ENCODE peak calls at places on chromosome 1, in seven cellular contexts. One of them, this sample, is unnamed.

GRCh38 chr1:170768929-170769328 is 105.0 kb downstream of the PRRX1 start:
- DNase-seq in neural progenitor cell: peak
- DNase-seq in IMR-90: peak
- DNase-seq in CD4-positive, alpha-beta T cell: no peak
- DNase-seq in mesenchymal stem cell: no peak
- DNase-seq in naive thymus-derived CD4-positive, alpha-beta T cell: no peak
- DNase-seq in hepatocyte: no peak
- DNase-seq in this sample: no peak

GRCh38 chr1:203858055-203858454 is 3.3 kb upstream of the SNRPE start:
- DNase-seq in neural progenitor cell: no peak
- DNase-seq in IMR-90: peak
- DNase-seq in CD4-positive, alpha-beta T cell: no peak
- DNase-seq in mesenchymal stem cell: peak
- DNase-seq in naive thymus-derived CD4-positive, alpha-beta T cell: no peak
- DNase-seq in hepatocyte: peak
- DNase-seq in this sample: peak

GRCh38 chr1:212542761-212543187 is 65.8 kb upstream of the ATF3 start:
- DNase-seq in neural progenitor cell: no peak
- DNase-seq in IMR-90: no peak
- DNase-seq in CD4-positive, alpha-beta T cell: no peak
- DNase-seq in mesenchymal stem cell: no peak
- DNase-seq in naive thymus-derived CD4-positive, alpha-beta T cell: no peak
- DNase-seq in hepatocyte: no peak
- DNase-seq in this sample: no peak

GRCh38 chr1:163119707-163120106 is 50.5 kb downstream of the RGS4 start:
- DNase-seq in neural progenitor cell: no peak
- DNase-seq in IMR-90: no peak
- DNase-seq in CD4-positive, alpha-beta T cell: no peak
- DNase-seq in mesenchymal stem cell: no peak
- DNase-seq in naive thymus-derived CD4-positive, alpha-beta T cell: no peak
- DNase-seq in hepatocyte: no peak
- DNase-seq in this sample: no peak

GRCh38 chr1:30572192-30572591 is 151.2 kb downstream of the MATN1 start:
- DNase-seq in neural progenitor cell: no peak
- DNase-seq in IMR-90: no peak
- DNase-seq in CD4-positive, alpha-beta T cell: no peak
- DNase-seq in mesenchymal stem cell: no peak
- DNase-seq in naive thymus-derived CD4-positive, alpha-beta T cell: no peak
- DNase-seq in hepatocyte: no peak
- DNase-seq in this sample: peak

GRCh38 chr1:208172389-208173140 is 71.6 kb downstream of the PLXNA2 start:
- DNase-seq in neural progenitor cell: no peak
- DNase-seq in IMR-90: peak
- DNase-seq in CD4-positive, alpha-beta T cell: no peak
- DNase-seq in mesenchymal stem cell: no peak
- DNase-seq in naive thymus-derived CD4-positive, alpha-beta T cell: no peak
- DNase-seq in hepatocyte: no peak
- DNase-seq in this sample: no peak

GRCh38 chr1:85259866-85260345 is 444 bp upstream of the C1orf52 start:
- DNase-seq in neural progenitor cell: no peak
- DNase-seq in IMR-90: peak
- DNase-seq in CD4-positive, alpha-beta T cell: no peak
- DNase-seq in mesenchymal stem cell: no peak
- DNase-seq in naive thymus-derived CD4-positive, alpha-beta T cell: no peak
- DNase-seq in hepatocyte: no peak
- DNase-seq in this sample: no peak

GRCh38 chr1:41568204-41568603 is 83.7 kb upstream of the EDN2 start:
- DNase-seq in neural progenitor cell: no peak
- DNase-seq in IMR-90: no peak
- DNase-seq in CD4-positive, alpha-beta T cell: no peak
- DNase-seq in mesenchymal stem cell: no peak
- DNase-seq in naive thymus-derived CD4-positive, alpha-beta T cell: no peak
- DNase-seq in hepatocyte: no peak
- DNase-seq in this sample: no peak

GRCh38 chr1:31919591-31919990 is 18.6 kb downstream of the PTP4A2 start:
- DNase-seq in neural progenitor cell: no peak
- DNase-seq in IMR-90: no peak
- DNase-seq in CD4-positive, alpha-beta T cell: no peak
- DNase-seq in mesenchymal stem cell: no peak
- DNase-seq in naive thymus-derived CD4-positive, alpha-beta T cell: no peak
- DNase-seq in hepatocyte: no peak
- DNase-seq in this sample: no peak

GRCh38 chr1:14120895-14121294 is 420.9 kb downstream of the PRDM2 start:
- DNase-seq in neural progenitor cell: no peak
- DNase-seq in IMR-90: no peak
- DNase-seq in CD4-positive, alpha-beta T cell: no peak
- DNase-seq in mesenchymal stem cell: no peak
- DNase-seq in naive thymus-derived CD4-positive, alpha-beta T cell: no peak
- DNase-seq in hepatocyte: no peak
- DNase-seq in this sample: peak

GRCh38 chr1:3774503-3775247 is 2.1 kb downstream of the SMIM1 start:
- DNase-seq in neural progenitor cell: no peak
- DNase-seq in IMR-90: no peak
- DNase-seq in CD4-positive, alpha-beta T cell: no peak
- DNase-seq in mesenchymal stem cell: peak
- DNase-seq in naive thymus-derived CD4-positive, alpha-beta T cell: no peak
- DNase-seq in hepatocyte: no peak
- DNase-seq in this sample: no peak

GRCh38 chr1:56922070-56922469 is 43.7 kb downstream of the C8B start:
- DNase-seq in neural progenitor cell: no peak
- DNase-seq in IMR-90: no peak
- DNase-seq in CD4-positive, alpha-beta T cell: no peak
- DNase-seq in mesenchymal stem cell: no peak
- DNase-seq in naive thymus-derived CD4-positive, alpha-beta T cell: no peak
- DNase-seq in hepatocyte: no peak
- DNase-seq in this sample: no peak

GRCh38 chr1:30695481-30695880 is 27.9 kb downstream of the MATN1 start:
- DNase-seq in neural progenitor cell: no peak
- DNase-seq in IMR-90: no peak
- DNase-seq in CD4-positive, alpha-beta T cell: no peak
- DNase-seq in mesenchymal stem cell: no peak
- DNase-seq in naive thymus-derived CD4-positive, alpha-beta T cell: no peak
- DNase-seq in hepatocyte: no peak
- DNase-seq in this sample: no peak

DNA sequence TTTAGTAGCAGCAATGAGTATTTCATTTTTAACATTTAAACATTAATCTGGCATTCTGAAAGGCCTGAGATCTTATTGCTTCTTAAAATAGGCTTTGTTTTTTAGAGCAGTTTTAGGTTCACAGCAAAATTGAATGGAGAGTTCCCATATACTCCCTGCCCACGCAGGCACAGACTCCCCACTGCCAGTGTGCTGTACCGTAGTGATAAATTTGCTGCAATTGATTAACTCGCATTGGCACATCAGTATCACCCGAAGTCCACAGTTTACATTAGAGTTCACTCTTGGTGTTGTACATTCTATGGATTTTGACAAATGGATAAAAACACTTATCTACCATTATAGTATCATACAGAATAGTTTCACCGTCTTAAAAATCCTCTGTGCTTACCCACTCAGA is 71.8 kb upstream of the ERRFI1 start:
- DNase-seq in neural progenitor cell: no peak
- DNase-seq in IMR-90: no peak
- DNase-seq in CD4-positive, alpha-beta T cell: no peak
- DNase-seq in mesenchymal stem cell: no peak
- DNase-seq in naive thymus-derived CD4-positive, alpha-beta T cell: no peak
- DNase-seq in hepatocyte: no peak
- DNase-seq in this sample: no peak
- H3K27ac ChIP-seq in neural progenitor cell: no peak
- H3K27ac ChIP-seq in IMR-90: peak
- H3K27ac ChIP-seq in CD4-positive, alpha-beta T cell: no peak
- H3K27ac ChIP-seq in mesenchymal stem cell: peak
- H3K27ac ChIP-seq in naive thymus-derived CD4-positive, alpha-beta T cell: no peak
- H3K27ac ChIP-seq in hepatocyte: peak
- H3K27ac ChIP-seq in this sample: peak

DNA sequence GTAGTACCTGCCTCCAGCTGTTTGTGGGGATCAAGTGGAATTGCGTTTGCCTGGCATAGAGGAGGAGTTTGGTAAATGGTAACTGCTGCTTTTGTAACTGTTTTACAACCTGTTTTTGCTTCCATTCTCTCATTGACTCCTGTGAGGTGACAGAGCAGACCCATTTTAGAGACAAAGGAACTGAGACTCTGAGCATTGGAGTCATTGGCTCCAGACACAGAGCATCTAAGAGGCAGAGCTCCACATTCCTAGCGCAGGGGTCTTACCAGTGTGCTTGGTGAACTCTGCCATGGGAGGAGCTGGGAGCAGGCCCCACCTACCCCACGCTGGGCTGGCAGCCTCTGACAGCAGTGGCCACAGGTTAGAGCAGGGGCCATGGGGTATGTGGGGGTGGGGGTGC is 2.4 kb downstream of the LDLRAP1 start:
- DNase-seq in neural progenitor cell: no peak
- DNase-seq in IMR-90: no peak
- DNase-seq in CD4-positive, alpha-beta T cell: no peak
- DNase-seq in mesenchymal stem cell: no peak
- DNase-seq in naive thymus-derived CD4-positive, alpha-beta T cell: no peak
- DNase-seq in hepatocyte: no peak
- DNase-seq in this sample: no peak
- H3K27ac ChIP-seq in neural progenitor cell: no peak
- H3K27ac ChIP-seq in IMR-90: no peak
- H3K27ac ChIP-seq in CD4-positive, alpha-beta T cell: peak
- H3K27ac ChIP-seq in mesenchymal stem cell: no peak
- H3K27ac ChIP-seq in naive thymus-derived CD4-positive, alpha-beta T cell: peak
- H3K27ac ChIP-seq in hepatocyte: no peak
- H3K27ac ChIP-seq in this sample: no peak

GRCh38 chr1:227891223-227891954 is 56.3 kb downstream of the WNT9A start:
- DNase-seq in neural progenitor cell: no peak
- DNase-seq in IMR-90: no peak
- DNase-seq in CD4-positive, alpha-beta T cell: peak
- DNase-seq in mesenchymal stem cell: no peak
- DNase-seq in naive thymus-derived CD4-positive, alpha-beta T cell: no peak
- DNase-seq in hepatocyte: no peak
- DNase-seq in this sample: no peak

GRCh38 chr1:227893696-227894305 is 53.9 kb downstream of the WNT9A start:
- DNase-seq in neural progenitor cell: peak
- DNase-seq in IMR-90: no peak
- DNase-seq in CD4-positive, alpha-beta T cell: peak
- DNase-seq in mesenchymal stem cell: no peak
- DNase-seq in naive thymus-derived CD4-positive, alpha-beta T cell: no peak
- DNase-seq in hepatocyte: no peak
- DNase-seq in this sample: peak

GRCh38 chr1:227894306-227894721 is 53.4 kb downstream of the WNT9A start:
- DNase-seq in neural progenitor cell: no peak
- DNase-seq in IMR-90: no peak
- DNase-seq in CD4-positive, alpha-beta T cell: peak
- DNase-seq in mesenchymal stem cell: no peak
- DNase-seq in naive thymus-derived CD4-positive, alpha-beta T cell: no peak
- DNase-seq in hepatocyte: no peak
- DNase-seq in this sample: no peak

GRCh38 chr1:227891955-227892871 is 55.5 kb downstream of the WNT9A start:
- DNase-seq in neural progenitor cell: peak
- DNase-seq in IMR-90: no peak
- DNase-seq in CD4-positive, alpha-beta T cell: peak
- DNase-seq in mesenchymal stem cell: no peak
- DNase-seq in naive thymus-derived CD4-positive, alpha-beta T cell: no peak
- DNase-seq in hepatocyte: no peak
- DNase-seq in this sample: no peak

DNA sequence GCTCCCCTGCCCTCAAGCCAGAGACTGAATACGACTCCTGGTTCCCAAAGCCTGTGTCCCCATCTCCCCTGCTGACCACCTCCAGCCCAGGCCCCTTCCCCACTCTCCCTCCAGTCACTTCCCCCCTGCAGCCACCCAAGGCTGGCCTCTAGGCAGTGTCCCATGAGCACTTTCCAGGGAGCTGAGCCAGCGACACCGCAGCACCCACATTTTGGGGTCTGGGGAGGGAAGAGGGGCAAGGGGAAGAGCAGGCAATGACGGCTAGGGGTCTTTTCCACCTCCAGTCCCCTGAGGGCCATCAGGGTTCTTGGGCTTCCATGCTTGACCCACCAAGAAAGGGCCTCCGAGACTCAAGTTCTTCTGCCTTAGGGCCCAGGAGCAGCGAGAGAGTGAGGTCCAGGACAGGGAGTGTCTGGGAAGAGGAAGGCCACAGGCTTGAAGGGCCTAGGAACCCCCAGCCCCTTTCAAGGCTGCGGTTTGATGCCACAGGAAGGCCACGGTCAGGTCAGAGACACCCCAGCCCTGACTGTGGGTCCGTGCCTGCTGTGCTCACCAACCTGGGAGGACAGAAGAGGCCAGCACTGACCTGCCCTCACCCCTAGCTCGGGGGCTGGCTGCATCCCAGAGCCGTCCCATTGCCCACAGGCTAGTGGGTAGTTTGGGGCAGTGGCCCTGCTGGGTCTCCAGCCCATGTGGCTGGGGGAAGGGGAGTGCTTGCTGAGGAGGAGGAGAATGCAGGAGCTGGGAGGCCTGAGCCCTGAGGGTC is 54.6 kb downstream of the WNT9A start:
- DNase-seq in neural progenitor cell: no peak
- DNase-seq in IMR-90: no peak
- DNase-seq in CD4-positive, alpha-beta T cell: peak
- DNase-seq in mesenchymal stem cell: no peak
- DNase-seq in naive thymus-derived CD4-positive, alpha-beta T cell: no peak
- DNase-seq in hepatocyte: no peak
- DNase-seq in this sample: no peak
- H3K27ac ChIP-seq in neural progenitor cell: no peak
- H3K27ac ChIP-seq in IMR-90: no peak
- H3K27ac ChIP-seq in CD4-positive, alpha-beta T cell: no peak
- H3K27ac ChIP-seq in mesenchymal stem cell: no peak
- H3K27ac ChIP-seq in naive thymus-derived CD4-positive, alpha-beta T cell: no peak
- H3K27ac ChIP-seq in hepatocyte: no peak
- H3K27ac ChIP-seq in this sample: no peak

DNA sequence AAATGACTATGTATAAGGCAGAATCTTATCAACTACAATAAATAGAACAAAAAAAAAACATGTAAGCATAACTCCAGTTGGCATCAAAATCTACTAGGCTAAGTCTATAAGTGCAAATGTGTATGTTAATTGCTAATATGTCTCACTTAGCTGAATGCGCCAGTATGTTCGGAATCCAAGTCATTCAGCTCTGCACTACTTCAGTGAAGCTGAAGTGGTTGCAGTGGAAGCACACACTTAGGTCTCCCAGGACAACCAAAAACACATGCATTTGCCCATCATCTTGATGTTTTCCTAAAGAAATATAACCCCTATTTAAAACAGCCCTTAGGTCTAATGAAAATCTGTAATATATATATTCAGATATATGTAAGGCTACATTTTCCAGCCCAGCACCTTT is 41.0 kb upstream of the RGS2 start:
- DNase-seq in neural progenitor cell: no peak
- DNase-seq in IMR-90: no peak
- DNase-seq in CD4-positive, alpha-beta T cell: no peak
- DNase-seq in mesenchymal stem cell: peak
- DNase-seq in naive thymus-derived CD4-positive, alpha-beta T cell: no peak
- DNase-seq in hepatocyte: no peak
- DNase-seq in this sample: no peak
- H3K27ac ChIP-seq in neural progenitor cell: no peak
- H3K27ac ChIP-seq in IMR-90: no peak
- H3K27ac ChIP-seq in CD4-positive, alpha-beta T cell: no peak
- H3K27ac ChIP-seq in mesenchymal stem cell: no peak
- H3K27ac ChIP-seq in naive thymus-derived CD4-positive, alpha-beta T cell: no peak
- H3K27ac ChIP-seq in hepatocyte: no peak
- H3K27ac ChIP-seq in this sample: no peak

GRCh38 chr1:183267646-183268431 is 81.8 kb downstream of the LAMC2 start:
- DNase-seq in neural progenitor cell: no peak
- DNase-seq in IMR-90: peak
- DNase-seq in CD4-positive, alpha-beta T cell: no peak
- DNase-seq in mesenchymal stem cell: peak
- DNase-seq in naive thymus-derived CD4-positive, alpha-beta T cell: no peak
- DNase-seq in hepatocyte: peak
- DNase-seq in this sample: peak
- H3K27ac ChIP-seq in neural progenitor cell: no peak
- H3K27ac ChIP-seq in IMR-90: peak
- H3K27ac ChIP-seq in CD4-positive, alpha-beta T cell: no peak
- H3K27ac ChIP-seq in mesenchymal stem cell: no peak
- H3K27ac ChIP-seq in naive thymus-derived CD4-positive, alpha-beta T cell: no peak
- H3K27ac ChIP-seq in hepatocyte: peak
- H3K27ac ChIP-seq in this sample: peak